ENCODE peak calls at places on chromosome 3, in four cellular contexts. M is A549, W is ovary, R is AG04449. F is an unnamed sample.

GRCh38 chr3:144178607-144179006 is 207.0 kb downstream of the DIPK2A start:
- DNase-seq in M (no peak), W (no peak), R (no peak), F (no peak)

GRCh38 chr3:186108106-186108940 is 566 bp downstream of the ETV5 start:
- DNase-seq in M (peak), W (no peak), R (no peak), F (peak)

GRCh38 chr3:45343947-45344346 is 44.4 kb upstream of the LARS2 start:
- DNase-seq in M (peak), W (no peak), R (no peak), F (no peak)

GRCh38 chr3:155230382-155230781 is 63.1 kb downstream of the STRIT1 start:
- DNase-seq in M (no peak), W (no peak), R (no peak), F (peak)

GRCh38 chr3:16828815-16829214 is 55.9 kb upstream of the PLCL2 start:
- DNase-seq in M (peak), W (no peak), R (no peak), F (peak)

GRCh38 chr3:1381647-1382036 is 288.8 kb downstream of the CNTN6 start:
- DNase-seq in M (no peak), W (no peak), R (no peak), F (no peak)

GRCh38 chr3:155019576-155019975 is 60.5 kb upstream of the MME start:
- DNase-seq in M (no peak), W (no peak), R (no peak), F (peak)

GRCh38 chr3:187640823-187641135 is 29.4 kb downstream of the SST start:
- DNase-seq in M (no peak), W (no peak), R (no peak), F (no peak)

GRCh38 chr3:76585794-76586392 is 454.0 kb upstream of the ROBO2 start:
- DNase-seq in M (peak), W (no peak), R (no peak), F (peak)

GRCh38 chr3:41794748-41795589 is 166.9 kb downstream of the ULK4 start:
- DNase-seq in M (no peak), W (no peak), R (no peak), F (no peak)

GRCh38 chr3:49403891-49404290 is 7.9 kb downstream of the RHOA start:
- DNase-seq in M (no peak), W (no peak), R (no peak), F (no peak)

GRCh38 chr3:107950413-107950812 is 140.4 kb downstream of the CD47 start:
- DNase-seq in M (no peak), W (no peak), R (no peak), F (no peak)

GRCh38 chr3:175585898-175586297 is 726.8 kb downstream of the NAALADL2 start:
- DNase-seq in M (no peak), W (no peak), R (no peak), F (peak)

GRCh38 chr3:62214850-62215249 is 158.5 kb downstream of the FEZF2 start:
- DNase-seq in M (no peak), W (no peak), R (no peak), F (no peak)

GRCh38 chr3:140285380-140285779 is 350.4 kb downstream of the CLSTN2 start:
- DNase-seq in M (no peak), W (no peak), R (no peak), F (no peak)

GRCh38 chr3:105473521-105474223 is 107.0 kb downstream of the ALCAM start:
- DNase-seq in M (no peak), W (no peak), R (peak), F (peak)

GRCh38 chr3:98808071-98808470 is 44.9 kb downstream of the ST3GAL6 start:
- DNase-seq in M (no peak), W (no peak), R (no peak), F (no peak)

GRCh38 chr3:26449996-26450395 is 172.6 kb upstream of the LRRC3B start:
- DNase-seq in M (no peak), W (no peak), R (no peak), F (no peak)

GRCh38 chr3:157856078-157856939 is 249.9 kb downstream of the SHOX2 start:
- DNase-seq in M (no peak), W (no peak), R (no peak), F (no peak)

GRCh38 chr3:45269952-45270351 is 43.9 kb upstream of the TMEM158 start:
- DNase-seq in M (no peak), W (no peak), R (no peak), F (no peak)

GRCh38 chr3:41716391-41716910 is 245.5 kb downstream of the ULK4 start:
- DNase-seq in M (no peak), W (no peak), R (no peak), F (peak)

GRCh38 chr3:111338059-111338698 is 203.8 kb upstream of the CD96 start:
- DNase-seq in M (peak), W (no peak), R (peak), F (peak)

GRCh38 chr3:15299036-15299435 is 33.4 kb downstream of the SH3BP5 start:
- DNase-seq in M (no peak), W (no peak), R (no peak), F (no peak)

GRCh38 chr3:103794656-103795055 is 1359.8 kb downstream of the ZPLD1 start:
- DNase-seq in M (no peak), W (no peak), R (no peak), F (no peak)

GRCh38 chr3:61594144-61594977 is 33.0 kb downstream of the PTPRG start:
- DNase-seq in M (no peak), W (no peak), R (no peak), F (no peak)

GRCh38 chr3:87082806-87083440 is 92.0 kb upstream of the VGLL3 start:
- DNase-seq in M (peak), W (no peak), R (no peak), F (peak)

GRCh38 chr3:71585891-71586809 is 2.6 kb upstream of the FOXP1 start:
- DNase-seq in M (peak), W (no peak), R (no peak), F (peak)

GRCh38 chr3:186985713-186986364 is 55.5 kb downstream of the ST6GAL1 start:
- DNase-seq in M (no peak), W (no peak), R (no peak), F (no peak)

GRCh38 chr3:107476462-107476861 is 46.3 kb upstream of the BBX start:
- DNase-seq in M (no peak), W (no peak), R (no peak), F (no peak)

GRCh38 chr3:8416965-8417364 is 84.7 kb upstream of the LMCD1 start:
- DNase-seq in M (peak), W (no peak), R (no peak), F (no peak)

GRCh38 chr3:49607105-49607591 is 52.9 kb downstream of the BSN start:
- DNase-seq in M (no peak), W (no peak), R (no peak), F (no peak)

GRCh38 chr3:43950775-43951174 is 260.0 kb downstream of the ABHD5 start:
- DNase-seq in M (no peak), W (no peak), R (no peak), F (no peak)

GRCh38 chr3:1183320-1184048 is 90.7 kb downstream of the CNTN6 start:
- DNase-seq in M (no peak), W (no peak), R (peak), F (peak)

GRCh38 chr3:160576621-160577020 is 11.2 kb upstream of the KPNA4 start:
- DNase-seq in M (no peak), W (no peak), R (no peak), F (no peak)

GRCh38 chr3:156803949-156804741 is 22.0 kb upstream of the LEKR1 start:
- DNase-seq in M (no peak), W (no peak), R (no peak), F (no peak)

GRCh38 chr3:188421151-188421821 is 267.3 kb downstream of the LPP start:
- DNase-seq in M (peak), W (no peak), R (peak), F (peak)

GRCh38 chr3:84042717-84043116 is 916.1 kb upstream of the CADM2 start:
- DNase-seq in M (no peak), W (no peak), R (no peak), F (no peak)

GRCh38 chr3:4290272-4290893 is 12.8 kb upstream of the SETMAR start:
- DNase-seq in M (peak), W (no peak), R (no peak), F (peak)

GRCh38 chr3:81395739-81396138 is 365.7 kb downstream of the GBE1 start:
- DNase-seq in M (peak), W (no peak), R (no peak), F (no peak)

GRCh38 chr3:194276768-194277546 is 74.2 kb downstream of the CPN2 start:
- DNase-seq in M (no peak), W (peak), R (no peak), F (peak)

GRCh38 chr3:142213298-142213697 is 12.1 kb downstream of the GK5 start:
- DNase-seq in M (no peak), W (peak), R (no peak), F (no peak)

GRCh38 chr3:142209655-142210054 is 15.7 kb downstream of the GK5 start:
- DNase-seq in M (no peak), W (peak), R (peak), F (peak)

GRCh38 chr3:142210608-142211007 is 14.8 kb downstream of the GK5 start:
- DNase-seq in M (no peak), W (no peak), R (no peak), F (peak)

GRCh38 chr3:142210144-142210543 is 15.2 kb downstream of the GK5 start:
- DNase-seq in M (no peak), W (peak), R (no peak), F (no peak)

DNA sequence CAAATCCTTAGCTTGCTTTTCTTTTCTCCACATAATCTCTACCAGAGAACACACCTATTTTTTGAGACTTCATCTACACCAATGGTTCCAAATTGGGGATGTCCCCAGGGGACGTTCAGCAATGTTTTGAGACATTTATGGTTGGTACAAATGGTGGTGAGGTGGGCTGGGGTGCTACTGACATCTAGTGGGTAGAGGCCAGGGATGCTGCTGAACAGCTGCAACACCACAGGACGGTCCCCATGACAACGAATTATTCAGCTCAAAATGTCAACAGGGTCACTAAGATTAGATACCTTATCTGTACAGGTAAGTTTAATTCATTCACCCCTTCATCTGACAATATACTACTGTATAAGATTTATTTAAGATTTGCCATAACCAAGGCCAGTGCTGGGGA is 14.4 kb downstream of the GK5 start:
- DNase-seq in M (peak), W (no peak), R (no peak), F (peak)
- TF ChIP-seq CTCF in M (no peak), W (no peak), R (no peak), F (no peak)

GRCh38 chr3:141373232-141373631 is 4.9 kb downstream of the ZBTB38 start:
- DNase-seq in M (no peak), W (no peak), R (no peak), F (no peak)
- H3K4me3 ChIP-seq in M (no peak), W (no peak), R (no peak), F (no peak)

GRCh38 chr3:64685800-64686445 is 1.9 kb downstream of the ADAMTS9 start:
- DNase-seq in M (peak), W (peak), R (no peak), F (peak)
- TF ChIP-seq CTCF in M (peak), W (peak), R (peak), F (peak)

GRCh38 chr3:196684548-196685407 is 27.3 kb downstream of the CEP19 start:
- DNase-seq in M (peak), W (peak), R (no peak), F (no peak)
- H3K4me3 ChIP-seq in M (no peak), W (no peak), R (no peak), F (no peak)

GRCh38 chr3:57856675-57857074 is 100.6 kb downstream of the SLMAP start:
- DNase-seq in M (peak), W (no peak), R (no peak), F (no peak)
- TF ChIP-seq CTCF in M (peak), W (peak), R (no peak), F (no peak)

DNA sequence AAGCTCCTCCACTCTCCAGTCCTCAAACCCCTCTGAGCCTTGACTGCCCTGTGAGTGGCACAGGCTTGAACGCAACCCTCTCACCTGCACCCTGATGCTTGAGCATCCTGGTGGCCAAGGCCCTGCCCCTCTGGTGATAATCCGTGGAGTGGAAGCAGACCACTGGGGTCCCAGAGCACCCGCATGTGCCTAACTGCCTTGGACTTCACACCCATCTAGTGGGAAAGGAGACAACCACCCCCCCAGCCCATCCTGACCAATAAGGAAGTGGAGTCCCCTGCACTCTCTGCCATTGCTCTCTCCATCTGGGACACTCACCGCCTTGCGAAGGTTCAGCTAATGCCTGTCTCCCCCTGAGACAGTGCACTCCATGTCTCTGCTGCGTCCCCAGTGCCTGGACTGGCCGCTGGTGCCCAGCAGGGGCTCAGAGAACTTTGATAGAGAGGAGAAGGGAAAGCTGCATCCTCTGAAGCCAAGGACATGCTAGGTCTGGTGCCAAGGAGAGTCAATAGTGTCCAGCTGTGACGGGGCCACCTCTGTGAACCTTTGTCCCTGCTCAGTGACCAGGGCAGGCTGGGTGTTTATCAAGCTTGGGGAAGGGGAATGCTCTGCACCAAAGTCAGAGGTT is 3.4 kb downstream of the KLF15 start:
- DNase-seq in M (no peak), W (no peak), R (no peak), F (no peak)
- H3K4me3 ChIP-seq in M (no peak), W (no peak), R (no peak), F (no peak)

F was measured in foreskin fibroblast.